ENCODE peak calls at places on chromosomes 2 and 18, in eight cellular contexts. M is left lobe of liver; R is CD4-positive, alpha-beta memory T cell; H is activated CD4-positive, alpha-beta T cell treated with anti-CD3 and anti-CD28 coated beads, Interleukin-2, amount 50 U/mL, for 24 hours; X is suprapubic skin; K is HS-27A; W is CD8-positive, alpha-beta memory T cell; D is LoVo. S is an unnamed sample.

GRCh38 chr2:14756981-14757657 is 124.6 kb downstream of the LRATD1 start:
- DNase-seq in M (no peak), W (no peak), X (no peak), D (peak), R (no peak), K (peak), H (no peak), S (no peak)

GRCh38 chr18:40555914-40556313 is 1399.1 kb upstream of the PIK3C3 start:
- DNase-seq in R (no peak), M (no peak), H (no peak), K (no peak), X (no peak), W (no peak), D (no peak), S (no peak)

GRCh38 chr18:78875268-78875997 is 104.2 kb upstream of the SALL3 start:
- DNase-seq in K (no peak), H (no peak), D (no peak), M (no peak), R (peak), X (no peak), W (no peak), S (no peak)

GRCh38 chr2:229392214-229392613 is 121.1 kb upstream of the PID1 start:
- DNase-seq in K (no peak), X (no peak), M (no peak), R (no peak), D (no peak), H (no peak), W (no peak), S (no peak)

GRCh38 chr2:230054079-230054478 is 14.6 kb downstream of the SLC16A14 start:
- DNase-seq in D (no peak), X (no peak), H (no peak), W (no peak), R (no peak), K (no peak), M (no peak), S (no peak)

GRCh38 chr2:168699834-168700417 is 102.5 kb upstream of the NOSTRIN start:
- DNase-seq in K (no peak), W (no peak), R (no peak), M (peak), D (no peak), H (no peak), X (peak), S (peak)

GRCh38 chr2:152466925-152467676 is 132.1 kb downstream of the FMNL2 start:
- DNase-seq in M (no peak), R (no peak), K (no peak), H (no peak), X (no peak), W (no peak), D (no peak), S (no peak)

GRCh38 chr2:28601612-28602011 is 105.8 kb downstream of the PLB1 start:
- DNase-seq in X (no peak), M (no peak), R (no peak), K (no peak), W (no peak), H (no peak), D (no peak), S (no peak)

GRCh38 chr18:44465337-44465736 is 215.4 kb upstream of the SETBP1 start:
- DNase-seq in W (no peak), M (no peak), X (no peak), H (no peak), D (no peak), R (no peak), K (no peak), S (no peak)

GRCh38 chr2:86223682-86224560 is 24.7 kb downstream of the MRPL35 start:
- DNase-seq in W (no peak), X (no peak), H (no peak), K (no peak), D (no peak), R (no peak), M (no peak), S (no peak)

GRCh38 chr18:24322594-24323136 is 75.0 kb downstream of the OSBPL1A start:
- DNase-seq in W (no peak), K (peak), R (no peak), M (no peak), H (no peak), D (no peak), X (no peak), S (no peak)

GRCh38 chr2:181785677-181786344 is 105.5 kb upstream of the NEUROD1 start:
- DNase-seq in W (no peak), M (no peak), K (no peak), H (no peak), R (no peak), D (peak), X (no peak), S (no peak)

GRCh38 chr2:234929002-234929401 is 22.8 kb upstream of the SH3BP4 start:
- DNase-seq in K (no peak), R (no peak), M (no peak), H (no peak), D (no peak), X (no peak), W (no peak), S (no peak)